ENCODE peak calls at places on chromosome 3, in nine cellular contexts. Z is glutamatergic neuron; L is sigmoid colon; C is colonic mucosa; T is CD4-positive, alpha-beta T cell; J is endothelial cell; Q is astrocyte; A is fibroblast of pulmonary artery; V is cardiac muscle cell. X is an unnamed sample.

GRCh38 chr3:80451393-80451792 is 683.6 kb upstream of the ROBO1 start:
- DNase-seq in Z (no peak), L (no peak), C (no peak), T (no peak), J (no peak), Q (no peak), A (no peak), V (no peak), X (no peak)

GRCh38 chr3:54772707-54773106 is 155.2 kb downstream of the LRTM1 start:
- DNase-seq in Z (no peak), L (no peak), C (no peak), T (no peak), J (no peak), Q (no peak), A (no peak), V (no peak), X (no peak)

GRCh38 chr3:196165850-196166249 is 45.4 kb downstream of the ZDHHC19 start:
- DNase-seq in Z (no peak), L (no peak), C (peak), T (no peak), J (no peak), Q (no peak), A (no peak), V (no peak), X (no peak)

GRCh38 chr3:149198611-149199010 is 23.0 kb downstream of the CP start:
- DNase-seq in Z (no peak), L (no peak), C (no peak), T (no peak), J (no peak), Q (peak), A (no peak), V (peak), X (no peak)

GRCh38 chr3:171646357-171647133 is 163.7 kb downstream of the PLD1 start:
- DNase-seq in Z (no peak), L (no peak), C (no peak), T (no peak), J (no peak), Q (peak), A (peak), V (peak), X (peak)

GRCh38 chr3:48662753-48663488 is at the start of gene CELSR3:
- DNase-seq in Z (peak), L (no peak), C (peak), T (peak), J (peak), Q (peak), A (peak), V (peak), X (peak)

GRCh38 chr3:42061711-42062408 is 29.3 kb upstream of the TRAK1 start:
- DNase-seq in Z (peak), L (peak), C (peak), T (no peak), J (no peak), Q (peak), A (peak), V (peak), X (no peak)

GRCh38 chr3:115836944-115837343 is 213.6 kb downstream of the GAP43 start:
- DNase-seq in Z (no peak), L (no peak), C (no peak), T (no peak), J (no peak), Q (peak), A (peak), V (peak), X (peak)

GRCh38 chr3:112894258-112894657 is 47.6 kb upstream of the CD200R1L start:
- DNase-seq in Z (no peak), L (no peak), C (no peak), T (no peak), J (no peak), Q (peak), A (peak), V (no peak), X (no peak)

GRCh38 chr3:117127147-117127546 is 417.6 kb downstream of the TUSC7 start:
- DNase-seq in Z (no peak), L (no peak), C (no peak), T (no peak), J (no peak), Q (no peak), A (no peak), V (no peak), X (no peak)
- TF ChIP-seq CTCF in Z (peak), L (no peak), C (no peak), T (no peak), J (peak), Q (no peak), A (no peak), V (no peak), X (no peak)

DNA sequence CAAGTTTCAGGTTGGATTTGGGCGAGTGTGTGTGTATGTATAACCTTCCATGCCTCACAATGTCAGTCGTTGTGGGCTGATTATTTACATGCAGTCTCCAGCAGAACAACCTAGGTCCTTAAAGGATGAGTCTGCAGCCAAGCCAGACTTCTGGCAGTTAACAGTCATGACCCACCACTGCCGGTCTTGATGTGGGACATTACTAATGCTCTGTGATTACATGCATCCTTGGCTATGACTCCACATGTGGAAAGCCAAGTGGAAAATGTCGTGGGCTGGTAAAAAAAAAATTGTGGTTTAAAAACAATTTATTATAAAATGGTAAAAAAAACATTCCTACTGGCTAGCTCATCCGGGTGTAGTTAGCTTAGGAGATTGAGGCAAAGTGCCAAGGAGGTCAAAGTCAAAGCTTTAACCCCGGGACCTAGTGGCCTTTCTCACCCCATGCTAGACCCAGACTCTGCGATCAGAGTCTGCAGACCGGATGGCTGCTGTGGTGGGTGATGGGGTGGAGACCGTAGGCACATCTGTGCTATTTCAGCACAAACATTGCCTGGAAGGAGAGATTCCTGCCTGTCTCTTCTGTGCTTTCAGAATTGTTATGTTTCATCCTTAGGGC is 6.8 kb downstream of the RARRES1 start:
- DNase-seq in Z (no peak), L (peak), C (peak), T (no peak), J (no peak), Q (peak), A (peak), V (no peak), X (no peak)
- TF ChIP-seq CTCF in Z (no peak), L (no peak), C (no peak), T (no peak), J (no peak), Q (no peak), A (no peak), V (no peak), X (no peak)

DNA sequence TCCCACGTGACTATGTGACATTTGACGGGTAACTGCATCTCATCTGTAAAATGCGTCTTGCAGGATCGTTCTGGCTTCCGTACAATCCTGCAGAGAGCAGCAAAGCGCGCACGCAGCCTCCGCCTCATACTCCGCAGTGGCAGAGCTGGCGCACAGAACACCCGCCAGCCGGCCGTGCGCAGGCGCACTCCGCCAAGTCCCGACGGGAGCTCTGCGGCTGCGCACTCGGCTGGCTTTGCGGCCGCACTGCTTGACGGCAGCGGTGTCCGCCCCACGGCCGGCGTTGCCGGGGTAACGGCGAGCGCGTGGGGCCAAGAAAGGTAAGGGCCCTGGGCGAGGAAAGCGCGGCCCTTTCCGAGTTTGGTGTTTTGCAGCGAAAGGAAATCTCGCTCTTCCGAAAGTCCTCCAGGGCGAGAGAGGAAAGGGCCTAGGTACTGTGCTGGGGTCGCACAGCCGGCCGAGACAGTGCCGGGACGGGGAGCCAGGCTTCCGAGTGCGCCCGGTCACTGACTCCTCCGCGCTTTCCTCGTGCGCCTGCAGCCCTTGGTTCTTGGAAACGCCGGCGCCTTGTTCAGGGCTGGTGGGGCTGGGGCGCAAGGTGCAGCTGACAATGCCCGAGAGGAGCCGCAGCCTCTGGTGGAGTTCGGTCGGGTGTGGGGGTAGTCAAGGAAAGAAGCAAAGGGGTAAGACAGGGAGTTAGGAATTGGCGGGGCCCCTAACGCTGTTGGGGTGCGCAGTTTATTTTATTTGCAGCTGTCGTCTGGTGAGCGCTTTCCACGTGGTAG is at the start of gene TSEN2:
- DNase-seq in Z (peak), L (peak), C (peak), T (peak), J (peak), Q (peak), A (peak), V (peak), X (peak)
- TF ChIP-seq CTCF in Z (no peak), L (no peak), C (no peak), T (no peak), J (no peak), Q (no peak), A (peak), V (peak), X (peak)

DNA sequence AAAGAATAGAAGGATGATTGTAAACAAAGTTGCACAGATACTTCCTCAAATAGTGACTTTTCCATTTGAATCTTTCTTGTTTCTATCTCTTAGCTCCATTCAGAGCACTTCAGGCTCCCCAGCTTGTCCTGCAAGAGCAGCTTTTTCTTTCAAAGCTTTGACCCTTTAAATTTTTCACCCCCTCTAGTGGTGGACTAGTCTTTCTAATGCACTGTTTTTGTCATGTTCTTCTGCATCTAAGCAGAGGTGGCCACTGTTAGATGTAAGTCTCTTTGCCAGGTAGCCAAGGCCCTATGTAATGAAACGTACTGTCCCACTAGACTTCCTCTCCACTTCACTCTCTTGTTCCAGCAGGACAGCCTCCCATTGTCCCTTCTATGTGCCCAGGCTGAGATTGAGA is 74.0 kb upstream of the MANF start:
- DNase-seq in Z (no peak), L (no peak), C (no peak), T (no peak), J (no peak), Q (peak), A (peak), V (peak), X (peak)
- TF ChIP-seq CTCF in Z (peak), L (no peak), C (no peak), T (peak), J (peak), Q (peak), A (peak), V (peak), X (peak)

GRCh38 chr3:51817375-51817774 is 38.3 kb upstream of the IQCF6 start:
- DNase-seq in Z (no peak), L (no peak), C (no peak), T (no peak), J (no peak), Q (no peak), A (no peak), V (no peak), X (no peak)

GRCh38 chr3:51814034-51814433 is 35.0 kb upstream of the IQCF6 start:
- DNase-seq in Z (no peak), L (no peak), C (no peak), T (no peak), J (no peak), Q (no peak), A (no peak), V (no peak), X (no peak)

GRCh38 chr3:51815614-51816013 is 36.6 kb upstream of the IQCF6 start:
- DNase-seq in Z (no peak), L (no peak), C (no peak), T (no peak), J (no peak), Q (no peak), A (no peak), V (no peak), X (no peak)

GRCh38 chr3:51819151-51819550 is 40.1 kb upstream of the IQCF6 start:
- DNase-seq in Z (no peak), L (no peak), C (no peak), T (no peak), J (no peak), Q (no peak), A (no peak), V (no peak), X (no peak)

GRCh38 chr3:51819709-51820406 is 40.8 kb upstream of the IQCF6 start:
- DNase-seq in Z (peak), L (no peak), C (no peak), T (no peak), J (peak), Q (no peak), A (no peak), V (peak), X (no peak)
- TF ChIP-seq CTCF in Z (peak), L (no peak), C (peak), T (no peak), J (peak), Q (no peak), A (no peak), V (peak), X (peak)